ENCODE peak calls at places on chromosomes 1 and 21, in six cellular contexts. One of them, this sample, is unnamed.

GRCh38 chr1:172343246-172344099 is 77.0 kb upstream of the C1orf105 start:
- DNase-seq in GM13976: peak
- DNase-seq in MM.1S: peak
- DNase-seq in left lung: no peak
- DNase-seq in IMR-90: peak
- DNase-seq in RWPE2: no peak
- DNase-seq in this sample: no peak

GRCh38 chr1:32828341-32828740 is 10.9 kb downstream of the S100PBP start:
- DNase-seq in GM13976: no peak
- DNase-seq in MM.1S: no peak
- DNase-seq in left lung: no peak
- DNase-seq in IMR-90: peak
- DNase-seq in RWPE2: no peak
- DNase-seq in this sample: no peak

GRCh38 chr1:247111636-247112478 is 7.7 kb upstream of the ZNF669 start:
- DNase-seq in GM13976: no peak
- DNase-seq in MM.1S: no peak
- DNase-seq in left lung: peak
- DNase-seq in IMR-90: peak
- DNase-seq in RWPE2: no peak
- DNase-seq in this sample: peak

GRCh38 chr1:246827396-246827795 is 103.2 kb downstream of the SCCPDH start:
- DNase-seq in GM13976: no peak
- DNase-seq in MM.1S: no peak
- DNase-seq in left lung: no peak
- DNase-seq in IMR-90: no peak
- DNase-seq in RWPE2: no peak
- DNase-seq in this sample: no peak

GRCh38 chr1:1419812-1420653 is 1.0 kb downstream of the ANKRD65 start:
- DNase-seq in GM13976: no peak
- DNase-seq in MM.1S: no peak
- DNase-seq in left lung: no peak
- DNase-seq in IMR-90: no peak
- DNase-seq in RWPE2: no peak
- DNase-seq in this sample: peak

GRCh38 chr1:226736908-226737818 is 1.9 kb downstream of the ITPKB start:
- DNase-seq in GM13976: peak
- DNase-seq in MM.1S: peak
- DNase-seq in left lung: peak
- DNase-seq in IMR-90: peak
- DNase-seq in RWPE2: no peak
- DNase-seq in this sample: peak

GRCh38 chr1:163974120-163974519 is 584.9 kb upstream of the PBX1 start:
- DNase-seq in GM13976: no peak
- DNase-seq in MM.1S: no peak
- DNase-seq in left lung: no peak
- DNase-seq in IMR-90: no peak
- DNase-seq in RWPE2: no peak
- DNase-seq in this sample: no peak

GRCh38 chr1:11799896-11800295 is 5.9 kb downstream of the MTHFR start:
- DNase-seq in GM13976: no peak
- DNase-seq in MM.1S: no peak
- DNase-seq in left lung: no peak
- DNase-seq in IMR-90: no peak
- DNase-seq in RWPE2: no peak
- DNase-seq in this sample: no peak

GRCh38 chr1:45643978-45644377 is 20.1 kb upstream of the CCDC17 start:
- DNase-seq in GM13976: no peak
- DNase-seq in MM.1S: peak
- DNase-seq in left lung: no peak
- DNase-seq in IMR-90: no peak
- DNase-seq in RWPE2: no peak
- DNase-seq in this sample: no peak

GRCh38 chr1:101444873-101445618 is 208.2 kb downstream of the S1PR1 start:
- DNase-seq in GM13976: no peak
- DNase-seq in MM.1S: no peak
- DNase-seq in left lung: no peak
- DNase-seq in IMR-90: no peak
- DNase-seq in RWPE2: no peak
- DNase-seq in this sample: no peak

GRCh38 chr1:3315991-3316943 is 138.2 kb upstream of the ARHGEF16 start:
- DNase-seq in GM13976: no peak
- DNase-seq in MM.1S: no peak
- DNase-seq in left lung: no peak
- DNase-seq in IMR-90: no peak
- DNase-seq in RWPE2: no peak
- DNase-seq in this sample: no peak

GRCh38 chr1:8541961-8542521 is 224.1 kb downstream of the SLC45A1 start:
- DNase-seq in GM13976: no peak
- DNase-seq in MM.1S: no peak
- DNase-seq in left lung: no peak
- DNase-seq in IMR-90: peak
- DNase-seq in RWPE2: no peak
- DNase-seq in this sample: no peak

GRCh38 chr1:64196074-64196869 is 7.2 kb upstream of the UBE2U start:
- DNase-seq in GM13976: no peak
- DNase-seq in MM.1S: no peak
- DNase-seq in left lung: no peak
- DNase-seq in IMR-90: no peak
- DNase-seq in RWPE2: no peak
- DNase-seq in this sample: no peak

GRCh38 chr1:58528518-58528917 is 18.0 kb downstream of the OMA1 start:
- DNase-seq in GM13976: no peak
- DNase-seq in MM.1S: no peak
- DNase-seq in left lung: no peak
- DNase-seq in IMR-90: peak
- DNase-seq in RWPE2: no peak
- DNase-seq in this sample: no peak

DNA sequence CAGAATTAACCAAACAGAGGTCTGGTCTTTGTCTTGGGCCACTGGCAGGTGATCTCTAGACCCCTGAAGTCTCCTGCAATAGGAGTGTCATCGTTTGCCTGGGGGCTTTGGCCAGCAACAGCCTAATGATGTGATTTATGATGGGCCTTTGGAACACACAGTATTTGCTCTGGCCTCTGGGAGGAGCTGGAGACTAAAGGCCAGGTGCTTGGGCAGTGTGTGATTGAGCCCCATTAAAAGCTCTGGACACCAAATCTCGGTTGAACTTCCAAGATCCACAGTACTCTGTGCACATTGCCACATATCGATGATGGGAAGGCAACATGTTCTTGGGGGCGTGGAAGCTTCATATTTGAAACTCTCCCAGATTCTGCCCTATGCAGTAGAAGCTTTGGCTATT is 32.0 kb upstream of the TLR5 start:
- DNase-seq in GM13976: no peak
- DNase-seq in MM.1S: no peak
- DNase-seq in left lung: no peak
- DNase-seq in IMR-90: peak
- DNase-seq in RWPE2: no peak
- DNase-seq in this sample: no peak
- TF ChIP-seq CTCF in GM13976: no peak
- TF ChIP-seq CTCF in MM.1S: no peak
- TF ChIP-seq CTCF in left lung: no peak
- TF ChIP-seq CTCF in IMR-90: peak
- TF ChIP-seq CTCF in RWPE2: peak
- TF ChIP-seq CTCF in this sample: no peak

DNA sequence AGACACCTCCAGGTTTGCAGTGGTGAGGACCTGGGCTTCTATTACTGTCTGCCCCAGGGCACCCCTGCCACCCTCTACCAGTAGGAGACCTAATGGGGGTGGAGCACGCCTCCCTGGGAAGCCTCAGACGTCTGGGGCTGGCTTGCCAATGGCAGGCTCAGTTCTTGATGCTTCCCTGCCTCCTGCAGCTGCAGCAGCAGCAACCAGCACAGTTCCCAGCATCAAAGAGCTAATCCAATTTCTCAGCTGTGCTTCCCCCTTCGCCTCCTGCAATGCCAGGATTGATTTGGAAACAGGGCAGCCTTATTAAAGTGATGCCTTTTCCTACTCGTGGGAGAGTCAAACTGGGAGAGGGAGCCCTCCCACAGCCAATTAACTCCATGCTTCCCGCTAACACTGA is 8.2 kb downstream of the SYT2 start:
- DNase-seq in GM13976: no peak
- DNase-seq in MM.1S: no peak
- DNase-seq in left lung: no peak
- DNase-seq in IMR-90: no peak
- DNase-seq in RWPE2: no peak
- DNase-seq in this sample: no peak
- TF ChIP-seq CTCF in GM13976: no peak
- TF ChIP-seq CTCF in MM.1S: no peak
- TF ChIP-seq CTCF in left lung: no peak
- TF ChIP-seq CTCF in IMR-90: no peak
- TF ChIP-seq CTCF in RWPE2: no peak
- TF ChIP-seq CTCF in this sample: no peak

GRCh38 chr21:36757246-36757645 is 58.3 kb downstream of the SIM2 start:
- DNase-seq in GM13976: no peak
- DNase-seq in MM.1S: no peak
- DNase-seq in left lung: no peak
- DNase-seq in IMR-90: no peak
- DNase-seq in RWPE2: no peak
- DNase-seq in this sample: no peak
- TF ChIP-seq CTCF in GM13976: no peak
- TF ChIP-seq CTCF in MM.1S: no peak
- TF ChIP-seq CTCF in left lung: no peak
- TF ChIP-seq CTCF in IMR-90: no peak
- TF ChIP-seq CTCF in RWPE2: no peak
- TF ChIP-seq CTCF in this sample: no peak

GRCh38 chr1:215682232-215682631 is 115.1 kb downstream of the KCTD3 start:
- DNase-seq in GM13976: no peak
- DNase-seq in MM.1S: peak
- DNase-seq in left lung: no peak
- DNase-seq in IMR-90: peak
- DNase-seq in RWPE2: no peak
- DNase-seq in this sample: no peak
- TF ChIP-seq CTCF in GM13976: no peak
- TF ChIP-seq CTCF in MM.1S: peak
- TF ChIP-seq CTCF in left lung: no peak
- TF ChIP-seq CTCF in IMR-90: peak
- TF ChIP-seq CTCF in RWPE2: peak
- TF ChIP-seq CTCF in this sample: no peak

DNA sequence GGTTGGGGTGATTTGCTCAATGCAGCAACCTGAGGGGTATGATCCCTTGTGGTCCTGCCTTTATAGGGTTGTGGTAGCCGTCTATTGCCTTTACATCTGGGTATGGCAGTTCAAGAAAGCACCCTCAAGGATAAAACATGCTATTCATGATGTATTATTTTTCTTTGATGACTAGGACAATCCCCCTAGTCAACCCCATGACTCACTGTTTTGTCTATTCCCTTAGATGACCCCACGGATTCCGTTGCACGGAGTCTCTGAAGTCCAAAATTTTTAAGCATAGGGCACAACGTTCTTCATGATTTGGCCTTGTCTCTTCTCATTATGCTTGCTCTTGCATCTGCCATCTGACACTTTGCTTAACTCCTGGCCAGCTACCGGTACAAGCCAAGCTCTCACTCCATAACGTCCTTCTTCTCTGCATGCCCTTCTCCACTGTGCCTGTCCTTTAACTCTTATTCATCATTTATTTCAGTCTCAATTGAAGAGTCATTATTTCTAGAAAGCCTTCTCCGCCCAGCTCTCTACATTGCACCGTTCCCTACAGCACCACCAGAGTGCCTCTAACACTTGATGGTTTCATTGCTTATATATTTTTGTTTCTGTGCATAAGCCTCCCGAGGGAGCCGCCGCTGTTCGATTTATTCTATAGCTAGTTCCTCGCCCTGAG is 838 bp upstream of the DISP1 start:
- DNase-seq in GM13976: no peak
- DNase-seq in MM.1S: no peak
- DNase-seq in left lung: no peak
- DNase-seq in IMR-90: peak
- DNase-seq in RWPE2: no peak
- DNase-seq in this sample: no peak
- TF ChIP-seq CTCF in GM13976: no peak
- TF ChIP-seq CTCF in MM.1S: no peak
- TF ChIP-seq CTCF in left lung: no peak
- TF ChIP-seq CTCF in IMR-90: no peak
- TF ChIP-seq CTCF in RWPE2: no peak
- TF ChIP-seq CTCF in this sample: no peak

GRCh38 chr21:42430570-42430969 is 26.9 kb downstream of the UBASH3A start:
- DNase-seq in GM13976: no peak
- DNase-seq in MM.1S: no peak
- DNase-seq in left lung: no peak
- DNase-seq in IMR-90: no peak
- DNase-seq in RWPE2: no peak
- DNase-seq in this sample: no peak
- TF ChIP-seq CTCF in GM13976: no peak
- TF ChIP-seq CTCF in MM.1S: no peak
- TF ChIP-seq CTCF in left lung: no peak
- TF ChIP-seq CTCF in IMR-90: no peak
- TF ChIP-seq CTCF in RWPE2: no peak
- TF ChIP-seq CTCF in this sample: no peak